ENCODE peak calls at places on chromosomes 11 and 22, in seven cellular contexts. P is sigmoid colon, H is stomach, C is transverse colon, S is psoas muscle, B is dorsolateral prefrontal cortex, V is prostate gland. Q is an unnamed sample.

GRCh38 chr22:45994516-45995404 is 17.8 kb upstream of the WNT7B start:
- DNase-seq in B (peak), V (peak), S (peak), C (peak), H (peak), P (peak), Q (peak)

GRCh38 chr22:47127441-47127871 is 365.0 kb downstream of the TBC1D22A start:
- DNase-seq in B (no peak), V (no peak), H (no peak), S (no peak), C (no peak), P (no peak), Q (no peak)

GRCh38 chr11:117907276-117908110 is 21.7 kb downstream of the TMPRSS13 start:
- DNase-seq in P (peak), V (peak), B (peak), H (peak), S (peak), C (peak), Q (peak)

GRCh38 chr11:124123587-124123986 is 8.3 kb downstream of the VWA5A start:
- DNase-seq in S (no peak), V (no peak), C (no peak), P (no peak), B (no peak), H (no peak), Q (peak)

GRCh38 chr11:44556735-44557409 is 8.6 kb upstream of the CD82 start:
- DNase-seq in S (peak), V (peak), C (peak), H (peak), B (no peak), P (peak), Q (peak)

GRCh38 chr11:33829430-33830141 is 55.3 kb upstream of the FBXO3 start:
- DNase-seq in C (peak), B (peak), P (no peak), H (peak), S (peak), V (peak), Q (peak)

GRCh38 chr11:77075425-77075905 is 8.7 kb downstream of the CAPN5 start:
- DNase-seq in P (peak), C (peak), S (peak), V (no peak), B (no peak), H (peak), Q (peak)

GRCh38 chr11:104422320-104422944 is 258.5 kb upstream of the PDGFD start:
- DNase-seq in P (no peak), B (no peak), V (no peak), C (no peak), H (no peak), S (peak), Q (no peak)

GRCh38 chr11:73270855-73271477 is 1.2 kb upstream of the P2RY6 start:
- DNase-seq in V (no peak), S (no peak), H (peak), P (peak), C (no peak), B (peak), Q (peak)

GRCh38 chr11:118918128-118918685 is 7.5 kb downstream of the BCL9L start:
- DNase-seq in H (peak), S (peak), B (peak), C (peak), P (peak), V (peak), Q (peak)

GRCh38 chr11:118916842-118917388 is 8.8 kb downstream of the BCL9L start:
- DNase-seq in B (peak), S (peak), H (no peak), V (peak), P (peak), C (peak), Q (peak)

GRCh38 chr11:118918686-118919280 is 6.9 kb downstream of the BCL9L start:
- DNase-seq in S (no peak), P (peak), V (no peak), H (no peak), C (peak), B (no peak), Q (no peak)

GRCh38 chr11:118915941-118916841 is 9.5 kb downstream of the BCL9L start:
- DNase-seq in C (no peak), B (peak), P (peak), H (no peak), S (peak), V (no peak), Q (no peak)

DNA sequence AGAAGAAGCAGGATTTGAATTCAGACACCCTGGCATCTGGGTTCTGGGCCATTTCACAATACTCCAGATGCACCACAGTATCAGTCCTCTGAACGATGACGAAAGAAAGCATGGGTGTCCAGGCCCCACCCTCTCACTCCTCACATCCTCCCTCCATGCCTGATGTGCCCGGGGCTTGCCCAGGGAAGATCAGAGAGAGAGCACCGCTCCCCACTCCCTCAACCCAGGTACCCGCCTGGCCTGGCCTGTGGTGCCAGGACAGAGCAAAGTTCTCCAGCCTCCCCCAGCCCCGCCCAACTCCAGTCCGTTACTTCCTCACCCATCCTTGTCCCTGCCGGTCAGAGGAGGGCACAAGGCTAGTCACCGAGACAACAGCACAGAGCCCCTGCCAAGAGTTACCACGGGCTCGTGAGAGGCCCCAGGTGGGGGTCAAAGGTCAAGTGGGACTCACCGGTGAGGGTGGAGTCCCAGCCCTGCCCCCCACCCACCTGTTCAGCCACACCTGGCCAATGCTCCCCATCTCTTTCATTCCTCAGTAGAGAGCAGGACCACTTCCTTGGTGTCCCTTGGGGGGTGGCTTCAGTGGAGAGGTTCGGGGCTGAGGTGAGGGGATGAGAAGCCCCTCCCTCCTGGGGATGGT is 8.1 kb downstream of the BCL9L start:
- DNase-seq in B (peak), C (peak), V (no peak), S (peak), H (no peak), P (peak), Q (peak)
- H3K27ac ChIP-seq in B (peak), C (peak), V (peak), S (peak), H (peak), P (peak), Q (peak)

GRCh38 chr11:8754241-8754640 is 71.6 kb downstream of the RPL27A start:
- DNase-seq in P (no peak), C (no peak), S (no peak), H (no peak), V (no peak), B (no peak), Q (no peak)
- TF ChIP-seq CTCF in P (no peak), C (peak), S (peak), H (no peak), V (no peak), B (no peak), Q (peak)

DNA sequence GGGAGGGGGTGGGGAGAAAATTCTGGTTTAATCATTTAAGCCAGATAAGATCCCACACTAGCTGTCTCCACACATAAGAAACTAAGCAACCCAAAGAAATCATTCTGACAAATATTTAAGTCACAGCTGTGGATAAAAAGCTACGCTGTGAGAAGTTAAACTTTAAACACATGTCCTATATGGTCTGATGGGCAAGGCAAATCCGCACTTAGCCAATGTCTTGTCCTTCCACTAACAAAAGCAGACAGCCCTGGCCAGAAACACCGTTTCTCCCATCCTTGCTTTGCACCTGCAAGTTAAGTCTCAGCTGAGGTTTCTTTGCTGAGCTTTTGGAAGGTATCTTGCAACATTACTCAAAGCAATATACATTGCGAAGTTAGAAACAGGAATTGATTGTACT is 68.0 kb downstream of the ETS1 start:
- DNase-seq in B (no peak), H (no peak), P (no peak), C (no peak), V (no peak), S (no peak), Q (no peak)
- H3K4me3 ChIP-seq in B (peak), H (peak), P (peak), C (no peak), V (peak), S (peak), Q (peak)

GRCh38 chr11:7484645-7485044 is 661 bp upstream of the OLFML1 start:
- DNase-seq in V (no peak), B (no peak), S (no peak), C (no peak), P (no peak), H (no peak), Q (peak)
- H3K27ac ChIP-seq in V (no peak), B (no peak), S (no peak), C (peak), P (peak), H (peak), Q (no peak)

GRCh38 chr11:112963368-112963955 is 2.2 kb downstream of the NCAM1 start:
- DNase-seq in C (no peak), S (peak), P (no peak), V (no peak), H (no peak), B (peak), Q (no peak)

GRCh38 chr11:112962854-112963367 is 1.7 kb downstream of the NCAM1 start:
- DNase-seq in V (peak), S (peak), H (peak), C (peak), B (peak), P (peak), Q (peak)

GRCh38 chr11:112961751-112962747 is 829 bp downstream of the NCAM1 start:
- DNase-seq in S (peak), C (peak), B (peak), V (no peak), P (no peak), H (no peak), Q (peak)

GRCh38 chr11:112961146-112961668 is at the start of gene NCAM1:
- DNase-seq in H (peak), C (peak), V (no peak), P (peak), S (peak), B (peak), Q (peak)

DNA sequence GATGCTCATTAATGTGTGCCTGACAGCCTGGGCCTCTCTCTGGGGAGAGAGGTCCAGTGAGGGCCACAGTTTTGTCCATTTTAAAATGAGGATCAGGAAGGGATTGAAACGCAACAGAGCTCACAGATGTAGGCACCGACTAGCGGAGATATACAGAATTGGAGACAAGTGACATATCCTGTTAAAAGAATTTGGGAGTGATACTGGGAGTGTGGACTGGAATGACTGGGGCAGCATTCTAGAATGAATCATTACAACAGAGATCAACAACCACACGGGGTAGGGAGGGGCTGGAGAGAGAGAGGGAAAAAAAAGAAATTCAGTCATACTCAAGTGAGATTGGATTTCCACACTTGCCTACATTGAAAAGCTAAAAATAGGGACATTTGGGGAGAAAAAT is 2.5 kb upstream of the NCAM1 start:
- DNase-seq in H (no peak), C (no peak), P (no peak), V (no peak), B (no peak), S (no peak), Q (no peak)
- TF ChIP-seq CTCF in H (no peak), C (no peak), P (no peak), V (no peak), B (no peak), S (no peak), Q (peak)

GRCh38 chr22:39528080-39528661 is 4.4 kb downstream of the RPS19BP1 start:
- DNase-seq in S (peak), P (no peak), V (no peak), H (no peak), C (peak), B (no peak), Q (peak)

GRCh38 chr22:39530692-39531331 is 1.7 kb downstream of the RPS19BP1 start:
- DNase-seq in C (no peak), S (no peak), B (no peak), P (no peak), V (no peak), H (no peak), Q (peak)

GRCh38 chr22:39530136-39530535 is 2.4 kb downstream of the RPS19BP1 start:
- DNase-seq in C (no peak), S (no peak), V (no peak), P (no peak), H (no peak), B (no peak), Q (no peak)

GRCh38 chr22:39528681-39529486 is 3.7 kb downstream of the RPS19BP1 start:
- DNase-seq in P (peak), H (peak), S (peak), C (peak), B (peak), V (peak), Q (peak)

DNA sequence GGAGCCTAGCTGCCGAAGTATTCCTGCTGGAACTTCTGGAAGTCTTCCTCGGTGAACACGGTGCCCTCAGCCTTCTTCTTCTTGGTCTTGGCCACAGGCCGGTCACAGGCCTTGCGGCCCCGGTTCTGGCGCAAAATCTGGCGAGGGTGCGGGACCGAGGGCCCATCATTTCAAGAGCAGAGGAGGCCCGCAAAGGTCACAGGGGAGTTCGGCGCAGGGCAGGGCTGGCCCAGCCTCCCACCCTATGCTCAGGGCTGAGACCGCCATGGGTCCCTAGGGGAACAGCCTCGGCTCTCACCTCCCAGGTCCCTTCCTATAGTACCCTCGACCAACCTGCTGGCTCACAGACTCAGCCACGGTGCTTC is 3.1 kb downstream of the RPS19BP1 start:
- DNase-seq in B (no peak), C (no peak), P (no peak), H (no peak), V (no peak), S (no peak), Q (no peak)
- H3K4me3 ChIP-seq in B (peak), C (no peak), P (peak), H (no peak), V (peak), S (peak), Q (no peak)